ENCODE peak calls at places on chromosome 18, in five cellular contexts. T, E, Z, C and M are unnamed samples.

GRCh38 chr18:73613706-73614340 is 533.8 kb downstream of the FBXO15 start:
- DNase-seq in T (no peak), E (no peak), Z (peak; percentile 58), C (peak; percentile 23), M (no peak)

GRCh38 chr18:8386981-8387380 is 222.3 kb upstream of the RAB12 start:
- DNase-seq in T (no peak), E (no peak), Z (no peak), C (no peak), M (no peak)

GRCh38 chr18:8842506-8842905 is 137.2 kb downstream of the MTCL1 start:
- DNase-seq in T (no peak), E (no peak), Z (no peak), C (no peak), M (no peak)

GRCh38 chr18:45519881-45520280 is 95.4 kb upstream of the SLC14A2 start:
- DNase-seq in T (no peak), E (no peak), Z (peak; percentile 39), C (peak; percentile 86), M (no peak)

GRCh38 chr18:8835556-8835955 is 130.2 kb downstream of the MTCL1 start:
- DNase-seq in T (no peak), E (no peak), Z (peak; percentile 72), C (peak; percentile 57), M (no peak)

GRCh38 chr18:3799515-3799914 is 349.5 kb downstream of the TGIF1 start:
- DNase-seq in T (no peak), E (peak; percentile 56), Z (no peak), C (no peak), M (no peak)

GRCh38 chr18:5527603-5528002 is 16.2 kb downstream of the EPB41L3 start:
- DNase-seq in T (peak; percentile 46), E (no peak), Z (peak; percentile 77), C (peak; percentile 85), M (no peak)

GRCh38 chr18:63160172-63160995 is 159.2 kb downstream of the BCL2 start:
- DNase-seq in T (no peak), E (no peak), Z (no peak), C (no peak), M (no peak)

GRCh38 chr18:34929336-34929780 is 111.9 kb upstream of the MAPRE2 start:
- DNase-seq in T (peak; percentile 56), E (no peak), Z (peak; percentile 89), C (peak; percentile 82), M (peak; percentile 24)

GRCh38 chr18:49161627-49162026 is 210.9 kb upstream of the SMAD7 start:
- DNase-seq in T (no peak), E (no peak), Z (peak; percentile 43), C (peak; percentile 89), M (no peak)

GRCh38 chr18:22177496-22177866 is 8.1 kb downstream of the GATA6 start:
- DNase-seq in T (peak; percentile 59), E (no peak), Z (no peak), C (no peak), M (no peak)

GRCh38 chr18:22174341-22175148 is 5.2 kb downstream of the GATA6 start:
- DNase-seq in T (peak; percentile 76), E (no peak), Z (peak; percentile 29), C (no peak), M (no peak)

GRCh38 chr18:22175326-22175725 is 5.9 kb downstream of the GATA6 start:
- DNase-seq in T (peak; percentile 65), E (no peak), Z (no peak), C (no peak), M (no peak)

GRCh38 chr18:22176282-22176621 is 6.9 kb downstream of the GATA6 start:
- DNase-seq in T (peak; percentile 49), E (no peak), Z (no peak), C (no peak), M (no peak)

GRCh38 chr18:22176622-22177495 is 7.5 kb downstream of the GATA6 start:
- DNase-seq in T (no peak), E (peak; percentile 55), Z (peak; percentile 68), C (no peak), M (no peak)
- TF ChIP-seq EZH2 in T (no peak), E (peak; percentile 83), Z (no peak), C (peak; percentile 42), M (peak; percentile 82)

GRCh38 chr18:80034068-80034851 is at the start of gene RBFA:
- DNase-seq in T (peak; percentile 99), E (peak; percentile 99), Z (peak; percentile 98), C (peak; percentile 90), M (peak; percentile 98)
- TF ChIP-seq CTCF in T (peak; percentile 49), E (peak; percentile 46), Z (peak; percentile 38), C (no peak), M (peak; percentile 36)

GRCh38 chr18:79863946-79864725 is 66.4 kb downstream of the KCNG2 start:
- DNase-seq in T (no peak), E (peak; percentile 27), Z (no peak), C (no peak), M (no peak)
- TF ChIP-seq EZH2 in T (no peak), E (no peak), Z (no peak), C (no peak), M (no peak)

DNA sequence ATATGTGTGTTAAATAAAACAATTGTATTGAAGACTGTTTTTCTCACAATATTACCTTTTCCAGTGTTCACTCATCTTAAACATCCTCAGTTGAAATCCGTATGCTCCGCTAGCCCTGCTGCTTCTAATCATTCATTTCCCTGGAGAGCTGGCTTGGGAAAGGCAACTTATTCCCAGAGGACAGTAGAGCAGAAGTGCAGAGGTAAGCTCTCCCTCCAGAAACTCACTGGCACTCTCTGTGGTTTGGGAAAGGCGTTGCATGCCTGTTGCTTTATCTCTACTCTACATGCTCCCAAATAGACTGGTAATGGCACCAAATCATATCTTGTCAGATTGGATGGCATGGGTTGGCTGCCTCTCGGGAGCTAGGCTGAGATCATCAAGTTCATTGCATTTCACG is 117.1 kb upstream of the BOD1L2 start:
- DNase-seq in T (no peak), E (peak; percentile 72), Z (no peak), C (no peak), M (peak; percentile 77)
- TF ChIP-seq CTCF in T (no peak), E (peak; percentile 64), Z (no peak), C (no peak), M (peak; percentile 60)

GRCh38 chr18:54187372-54187771 is 37.1 kb downstream of the MBD2 start:
- DNase-seq in T (no peak), E (peak; percentile 27), Z (no peak), C (no peak), M (no peak)

GRCh38 chr18:54181856-54182612 is 42.4 kb downstream of the MBD2 start:
- DNase-seq in T (peak; percentile 84), E (no peak), Z (no peak), C (peak; percentile 16), M (peak; percentile 32)

GRCh38 chr18:54184836-54185235 is 39.6 kb downstream of the MBD2 start:
- DNase-seq in T (no peak), E (no peak), Z (no peak), C (no peak), M (no peak)

DNA sequence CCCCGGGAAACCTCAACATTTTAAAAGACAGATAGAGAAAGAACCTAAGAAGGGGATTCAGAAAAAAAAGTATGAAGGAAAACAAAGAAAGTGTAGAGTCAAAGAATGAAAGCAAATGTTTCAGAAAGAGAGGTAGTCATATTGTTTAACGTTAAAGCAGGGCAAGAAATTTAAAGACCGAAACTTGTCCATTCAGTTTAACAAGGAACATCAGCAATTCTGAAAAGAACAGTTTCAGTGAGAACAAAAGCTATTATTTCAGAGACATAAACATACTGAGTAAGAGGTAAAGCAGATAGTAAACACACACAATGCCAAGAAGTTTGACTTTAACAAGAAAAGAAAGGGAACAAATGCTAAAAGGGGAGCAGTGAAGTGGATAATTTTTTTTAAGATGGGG is 41.1 kb downstream of the MBD2 start:
- DNase-seq in T (no peak), E (no peak), Z (no peak), C (no peak), M (no peak)
- TF ChIP-seq EZH2 in T (no peak), E (no peak), Z (no peak), C (no peak), M (no peak)

DNA sequence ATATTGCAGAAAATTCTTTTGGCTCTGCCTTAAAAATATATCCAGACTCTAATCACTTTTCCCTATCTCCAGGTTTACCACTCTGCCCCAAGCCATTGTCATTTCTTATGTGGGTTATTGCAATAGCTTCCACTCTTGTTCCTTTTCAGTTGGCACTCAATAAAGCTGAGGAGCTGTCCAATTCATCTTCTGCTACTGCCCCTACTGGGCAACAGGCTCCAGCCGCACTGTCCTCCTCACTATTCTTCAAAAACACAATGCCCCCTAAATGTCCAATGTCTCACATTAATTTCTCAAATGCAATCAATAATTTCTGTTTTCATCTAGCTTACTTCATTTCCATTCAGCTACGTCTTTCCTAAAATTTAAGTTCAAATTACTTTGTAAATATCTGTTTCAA is 1262.5 kb upstream of the CDH2 start:
- DNase-seq in T (no peak), E (peak; percentile 3), Z (no peak), C (no peak), M (no peak)
- TF ChIP-seq CTCF in T (no peak), E (peak; percentile 29), Z (no peak), C (peak; percentile 13), M (no peak)

GRCh38 chr18:75455249-75456183 is 28.0 kb upstream of the SMIM21 start:
- DNase-seq in T (peak; percentile 6), E (peak; percentile 57), Z (peak; percentile 34), C (peak; percentile 31), M (no peak)
- TF ChIP-seq EZH2 in T (no peak), E (peak; percentile 19), Z (no peak), C (peak; percentile 9), M (peak; percentile 77)

GRCh38 chr18:36714476-36714875 is 114.3 kb downstream of the TPGS2 start:
- DNase-seq in T (no peak), E (peak; percentile 36), Z (no peak), C (no peak), M (no peak)
- TF ChIP-seq CTCF in T (no peak), E (peak; percentile 30), Z (no peak), C (no peak), M (no peak)

DNA sequence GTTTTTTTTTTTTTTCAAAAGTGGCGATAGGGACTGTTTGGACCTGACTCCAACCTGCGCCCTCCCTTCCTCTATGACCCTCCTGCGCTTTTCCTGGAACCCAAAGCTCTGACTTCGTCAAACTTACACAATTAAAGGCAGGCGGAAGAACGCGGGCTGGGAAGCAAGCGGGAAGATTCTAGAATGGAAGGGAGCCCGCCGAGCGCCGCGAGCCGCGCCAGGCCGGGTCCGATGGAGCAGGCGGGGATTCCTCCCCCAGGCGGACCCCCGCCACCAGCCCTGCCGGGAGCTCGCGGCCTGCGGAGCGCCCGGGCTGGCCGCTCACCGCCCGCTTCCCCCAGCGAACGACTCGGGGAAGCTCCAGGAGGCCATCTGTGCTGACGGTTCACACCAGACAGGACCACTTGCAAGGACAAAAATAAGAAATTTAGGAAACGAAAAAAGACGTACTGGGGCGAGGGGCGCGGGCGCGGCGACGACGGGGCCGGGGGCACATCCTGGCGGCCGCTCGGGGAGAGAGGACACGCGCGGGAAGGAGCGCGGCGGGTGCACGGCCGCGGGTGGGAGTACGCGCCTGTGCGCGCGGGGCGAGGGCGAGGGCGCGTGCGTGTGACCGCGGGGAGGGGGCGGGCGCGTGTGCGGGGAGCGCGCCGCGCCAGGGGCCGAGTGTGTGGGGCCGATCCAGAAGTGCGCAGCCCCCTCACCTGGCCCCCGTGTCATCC is 1.1 kb upstream of the SALL3 start:
- DNase-seq in T (no peak), E (peak; percentile 60), Z (no peak), C (no peak), M (no peak)
- TF ChIP-seq EZH2 in T (peak; percentile 65), E (peak; percentile 53), Z (no peak), C (no peak), M (peak; percentile 85)

GRCh38 chr18:68843467-68844089 is 45.7 kb downstream of the CCDC102B start:
- DNase-seq in T (peak; percentile 4), E (no peak), Z (peak; percentile 47), C (no peak), M (no peak)
- TF ChIP-seq CTCF in T (no peak), E (no peak), Z (no peak), C (no peak), M (peak; percentile 50)